ENCODE peak calls at places on chromosomes 5 and 9, in nine cellular contexts. L, K, B, E, S, W, J, Q and M are unnamed samples.

GRCh38 chr5:116415182-116415581 is 159.4 kb downstream of the SEMA6A start:
- DNase-seq in L (no peak), K (no peak), B (no peak), E (no peak), S (no peak), W (no peak), J (no peak), Q (no peak), M (no peak)

GRCh38 chr5:147290261-147290660 is 55.4 kb downstream of the STK32A start:
- DNase-seq in L (no peak), K (no peak), B (no peak), E (peak), S (no peak), W (no peak), J (no peak), Q (no peak), M (no peak)

GRCh38 chr9:98118640-98119601 is at the start of gene TRIM14:
- DNase-seq in L (peak), K (peak), B (peak), E (peak), S (peak), W (peak), J (peak), Q (peak), M (peak)

GRCh38 chr9:114678847-114679246 is 3.1 kb downstream of the TEX48 start:
- DNase-seq in L (no peak), K (peak), B (no peak), E (no peak), S (peak), W (no peak), J (no peak), Q (peak), M (no peak)

GRCh38 chr9:4170231-4170630 is 129.6 kb downstream of the GLIS3 start:
- DNase-seq in L (no peak), K (peak), B (no peak), E (no peak), S (no peak), W (no peak), J (no peak), Q (no peak), M (no peak)

GRCh38 chr9:118567861-118568260 is 801.4 kb downstream of the BRINP1 start:
- DNase-seq in L (peak), K (peak), B (no peak), E (no peak), S (no peak), W (no peak), J (no peak), Q (peak), M (no peak)

GRCh38 chr5:44603496-44604272 is 205.1 kb upstream of the MRPS30 start:
- DNase-seq in L (peak), K (peak), B (no peak), E (no peak), S (no peak), W (no peak), J (no peak), Q (no peak), M (no peak)

GRCh38 chr5:873328-873727 is 19.3 kb downstream of the BRD9 start:
- DNase-seq in L (no peak), K (no peak), B (no peak), E (no peak), S (no peak), W (no peak), J (no peak), Q (no peak), M (no peak)

GRCh38 chr9:120925535-120926396 is 830 bp downstream of the TRAF1 start:
- DNase-seq in L (peak), K (peak), B (peak), E (no peak), S (peak), W (peak), J (no peak), Q (peak), M (peak)

GRCh38 chr9:116549061-116549664 is 137.9 kb upstream of the TRIM32 start:
- DNase-seq in L (peak), K (peak), B (no peak), E (no peak), S (peak), W (peak), J (peak), Q (peak), M (no peak)

GRCh38 chr9:130023147-130023787 is 19.7 kb downstream of the FNBP1 start:
- DNase-seq in L (no peak), K (no peak), B (no peak), E (no peak), S (no peak), W (no peak), J (no peak), Q (no peak), M (peak)

GRCh38 chr5:36029914-36030313 is 36.8 kb downstream of the UGT3A2 start:
- DNase-seq in L (no peak), K (no peak), B (no peak), E (no peak), S (no peak), W (peak), J (no peak), Q (no peak), M (no peak)

GRCh38 chr5:22754155-22754554 is 99.0 kb downstream of the CDH12 start:
- DNase-seq in L (no peak), K (no peak), B (no peak), E (no peak), S (no peak), W (no peak), J (no peak), Q (no peak), M (no peak)

GRCh38 chr9:89448381-89448780 is 49.5 kb downstream of the SEMA4D start:
- DNase-seq in L (no peak), K (no peak), B (no peak), E (no peak), S (no peak), W (peak), J (no peak), Q (no peak), M (no peak)

GRCh38 chr9:15834541-15834940 is 281.7 kb downstream of the CCDC171 start:
- DNase-seq in L (peak), K (peak), B (no peak), E (peak), S (peak), W (peak), J (no peak), Q (peak), M (no peak)

GRCh38 chr5:83718195-83718825 is 2.3 kb downstream of the HAPLN1 start:
- DNase-seq in L (peak), K (peak), B (no peak), E (peak), S (peak), W (peak), J (peak), Q (peak), M (no peak)

GRCh38 chr9:71895122-71895521 is 15.9 kb downstream of the ABHD17B start:
- DNase-seq in L (peak), K (no peak), B (no peak), E (no peak), S (peak), W (no peak), J (no peak), Q (peak), M (no peak)

GRCh38 chr9:91486699-91487497 is 63.3 kb upstream of the NFIL3 start:
- DNase-seq in L (peak), K (peak), B (no peak), E (no peak), S (peak), W (no peak), J (no peak), Q (peak), M (no peak)

GRCh38 chr5:126487596-126487995 is 64.4 kb downstream of the GRAMD2B start:
- DNase-seq in L (no peak), K (no peak), B (no peak), E (no peak), S (no peak), W (no peak), J (no peak), Q (no peak), M (no peak)

GRCh38 chr5:167633931-167634341 is 657.5 kb upstream of the WWC1 start:
- DNase-seq in L (peak), K (peak), B (no peak), E (no peak), S (peak), W (peak), J (no peak), Q (peak), M (no peak)

GRCh38 chr5:54313311-54314270 is 3.2 kb upstream of the ARL15 start:
- DNase-seq in L (no peak), K (peak), B (no peak), E (no peak), S (no peak), W (no peak), J (no peak), Q (no peak), M (no peak)

GRCh38 chr5:29069104-29069402 is 2030.7 kb upstream of the CDH9 start:
- DNase-seq in L (no peak), K (no peak), B (no peak), E (no peak), S (no peak), W (no peak), J (no peak), Q (no peak), M (no peak)